ENCODE peak calls at places on chromosomes 3 and 15, in nine cellular contexts. B, U, J, S, X, H, T, I and N are unnamed samples.

GRCh38 chr3:128078875-128079274 is 26.6 kb downstream of the SEC61A1 start:
- DNase-seq in B (no peak), U (no peak), J (no peak), S (no peak), X (no peak), H (no peak), T (no peak), I (no peak), N (no peak)

GRCh38 chr15:76116138-76116885 is 56.5 kb downstream of the TMEM266 start:
- DNase-seq in B (no peak), U (no peak), J (no peak), S (no peak), X (no peak), H (no peak), T (no peak), I (no peak), N (no peak)

GRCh38 chr15:90059208-90059985 is 42.9 kb downstream of the IDH2 start:
- DNase-seq in B (peak; percentile 82), U (peak; percentile 80), J (no peak), S (peak; percentile 73), X (peak; percentile 99), H (no peak), T (no peak), I (peak; percentile 82), N (no peak)

GRCh38 chr15:76964157-76964556 is 30.8 kb upstream of the PSTPIP1 start:
- DNase-seq in B (no peak), U (no peak), J (peak; percentile 45), S (no peak), X (no peak), H (no peak), T (no peak), I (no peak), N (peak; percentile 14)

GRCh38 chr3:45776611-45777010 is 19.7 kb downstream of the SLC6A20 start:
- DNase-seq in B (peak; percentile 42), U (no peak), J (no peak), S (peak; percentile 39), X (no peak), H (no peak), T (no peak), I (peak; percentile 64), N (no peak)

GRCh38 chr3:77913524-77914174 is 873.8 kb downstream of the ROBO2 start:
- DNase-seq in B (no peak), U (no peak), J (no peak), S (no peak), X (no peak), H (no peak), T (no peak), I (no peak), N (no peak)

GRCh38 chr3:165343185-165343584 is 147.0 kb upstream of the SLITRK3 start:
- DNase-seq in B (no peak), U (no peak), J (no peak), S (no peak), X (no peak), H (no peak), T (no peak), I (no peak), N (no peak)

GRCh38 chr3:119571688-119572087 is 7.6 kb upstream of the ADPRH start:
- DNase-seq in B (no peak), U (no peak), J (no peak), S (no peak), X (no peak), H (no peak), T (no peak), I (no peak), N (no peak)

GRCh38 chr3:99128740-99129505 is 227.4 kb upstream of the DCBLD2 start:
- DNase-seq in B (no peak), U (peak; percentile 19), J (peak; percentile 95), S (no peak), X (no peak), H (peak; percentile 92), T (no peak), I (no peak), N (peak; percentile 97)

GRCh38 chr15:66252411-66253295 is 897 bp downstream of the MEGF11 start:
- DNase-seq in B (peak; percentile 70), U (peak; percentile 57), J (peak; percentile 42), S (peak; percentile 67), X (peak; percentile 62), H (no peak), T (peak; percentile 49), I (peak; percentile 70), N (no peak)
- TF ChIP-seq CTCF in B (peak; percentile 69), U (peak; percentile 70), J (peak; percentile 53), S (peak; percentile 57), X (peak; percentile 63), H (peak; percentile 61), T (peak; percentile 23), I (peak; percentile 43), N (peak; percentile 71)

GRCh38 chr3:123583563-123583962 is 1.3 kb downstream of the HACD2 start:
- DNase-seq in B (no peak), U (no peak), J (no peak), S (no peak), X (no peak), H (no peak), T (no peak), I (no peak), N (no peak)
- H3K4me3 ChIP-seq in B (no peak overlapping the region), U (no peak overlapping the region), J (no peak overlapping the region), S (peak overlapping the region; percentile 88), X (peak overlapping the region; percentile 71), H (no peak overlapping the region), T (no peak overlapping the region), I (no peak overlapping the region), N (no peak overlapping the region)

GRCh38 chr3:186277268-186277909 is 84.6 kb downstream of the DGKG start:
- DNase-seq in B (peak; percentile 30), U (peak; percentile 27), J (peak; percentile 79), S (no peak), X (no peak), H (no peak), T (no peak), I (no peak), N (no peak)
- TF ChIP-seq CTCF in B (no peak), U (peak; percentile 58), J (peak; percentile 62), S (peak; percentile 17), X (no peak), H (peak; percentile 66), T (peak; percentile 29), I (peak; percentile 18), N (peak; percentile 62)

GRCh38 chr3:184678317-184679055 is 33.4 kb downstream of the MAGEF1 start:
- DNase-seq in B (no peak), U (no peak), J (no peak), S (no peak), X (no peak), H (no peak), T (peak; percentile 48), I (no peak), N (no peak)
- H3K4me3 ChIP-seq in B (no peak overlapping the region), U (no peak overlapping the region), J (no peak overlapping the region), S (no peak overlapping the region), X (no peak overlapping the region), H (no peak overlapping the region), T (no peak overlapping the region), I (no peak overlapping the region), N (no peak overlapping the region)

GRCh38 chr3:36923523-36923943 is 21.3 kb downstream of the TRANK1 start:
- DNase-seq in B (peak; percentile 50), U (no peak), J (no peak), S (no peak), X (no peak), H (no peak), T (no peak), I (no peak), N (no peak)
- TF ChIP-seq CTCF in B (no peak), U (no peak), J (no peak), S (no peak), X (no peak), H (peak; percentile 33), T (no peak), I (no peak), N (no peak)

DNA sequence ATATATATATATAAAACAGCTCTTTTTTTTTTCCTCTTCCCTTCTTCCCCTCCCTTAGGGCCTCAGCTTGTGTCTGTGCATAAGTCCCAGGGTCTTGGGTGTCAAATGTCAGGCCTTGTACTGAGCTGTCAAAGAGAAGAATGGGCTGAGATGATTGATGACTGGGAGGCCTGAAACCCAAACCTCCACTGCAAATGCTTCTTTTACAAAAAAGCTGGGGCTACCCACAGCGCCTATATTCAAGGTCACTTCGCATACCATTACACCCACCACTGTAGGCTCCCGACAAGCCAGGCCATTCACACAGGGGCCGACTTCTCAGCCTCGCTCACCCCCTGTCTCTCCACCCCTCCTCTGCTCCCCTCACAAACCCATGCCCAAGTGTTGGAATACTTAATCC is 614.6 kb upstream of the NR2F2 start:
- DNase-seq in B (no peak), U (no peak), J (no peak), S (no peak), X (no peak), H (no peak), T (no peak), I (no peak), N (no peak)
- H3K4me3 ChIP-seq in B (no peak overlapping the region), U (no peak overlapping the region), J (no peak overlapping the region), S (no peak overlapping the region), X (no peak overlapping the region), H (no peak overlapping the region), T (no peak overlapping the region), I (no peak overlapping the region), N (no peak overlapping the region)

GRCh38 chr3:108486910-108487309 is 23.5 kb downstream of the MYH15 start:
- DNase-seq in B (no peak), U (no peak), J (peak; percentile 68), S (no peak), X (no peak), H (no peak), T (no peak), I (no peak), N (no peak)
- TF ChIP-seq CTCF in B (no peak), U (no peak), J (no peak), S (no peak), X (no peak), H (no peak), T (no peak), I (no peak), N (no peak)

DNA sequence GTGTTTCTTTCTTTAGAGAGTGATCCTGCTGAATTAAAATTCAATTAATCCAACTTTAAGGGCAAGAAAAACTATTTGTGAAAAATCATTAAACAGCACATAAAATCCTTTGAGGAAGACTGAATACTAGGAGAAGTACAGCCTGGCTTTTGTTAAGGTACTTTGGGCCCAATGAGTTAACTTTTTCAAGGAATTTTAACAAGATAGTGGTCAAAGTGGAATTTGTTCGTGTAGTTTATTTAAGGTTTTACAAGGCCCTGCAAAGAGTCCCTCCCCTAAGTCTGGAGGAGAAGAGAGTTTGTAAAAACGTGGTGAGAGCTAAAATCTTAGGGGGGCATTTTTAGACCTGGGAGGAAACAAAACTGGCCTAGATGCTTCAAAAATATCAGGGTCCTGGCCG is 26.0 kb upstream of the TRIM71 start:
- DNase-seq in B (no peak), U (no peak), J (no peak), S (no peak), X (no peak), H (no peak), T (no peak), I (no peak), N (no peak)
- H3K4me3 ChIP-seq in B (no peak overlapping the region), U (no peak overlapping the region), J (no peak overlapping the region), S (no peak overlapping the region), X (no peak overlapping the region), H (no peak overlapping the region), T (no peak overlapping the region), I (no peak overlapping the region), N (no peak overlapping the region)